ENCODE peak calls at places on chromosomes 7 and 10, in eight cellular contexts. One of them, this sample, is unnamed.

GRCh38 chr10:92505044-92505443 is 68.8 kb downstream of the IDE start:
- DNase-seq in fibroblast of mammary gland: no peak
- DNase-seq in AG09309: no peak
- DNase-seq in astrocyte of the spinal cord: no peak
- DNase-seq in prostate gland: no peak
- DNase-seq in hepatocyte: no peak
- DNase-seq in tibial artery: no peak
- DNase-seq in cardiac fibroblast: no peak
- DNase-seq in this sample: no peak

GRCh38 chr7:47539398-47540052 is 42.4 kb downstream of the TNS3 start:
- DNase-seq in tibial artery: no peak
- DNase-seq in AG09309: no peak
- DNase-seq in hepatocyte: peak; percentile 81
- DNase-seq in fibroblast of mammary gland: peak; percentile 76
- DNase-seq in astrocyte of the spinal cord: peak; percentile 49
- DNase-seq in cardiac fibroblast: no peak
- DNase-seq in prostate gland: no peak
- DNase-seq in this sample: peak; percentile 34

GRCh38 chr7:43511029-43511428 is 71.9 kb upstream of the STK17A start:
- DNase-seq in fibroblast of mammary gland: no peak
- DNase-seq in cardiac fibroblast: no peak
- DNase-seq in hepatocyte: no peak
- DNase-seq in AG09309: no peak
- DNase-seq in astrocyte of the spinal cord: no peak
- DNase-seq in tibial artery: no peak
- DNase-seq in prostate gland: no peak
- DNase-seq in this sample: no peak

GRCh38 chr7:112140600-112140999 is 65.6 kb downstream of the DOCK4 start:
- DNase-seq in hepatocyte: no peak
- DNase-seq in astrocyte of the spinal cord: no peak
- DNase-seq in cardiac fibroblast: no peak
- DNase-seq in prostate gland: no peak
- DNase-seq in AG09309: no peak
- DNase-seq in tibial artery: no peak
- DNase-seq in fibroblast of mammary gland: no peak
- DNase-seq in this sample: no peak

GRCh38 chr10:78588194-78588811 is 480.5 kb upstream of the ZMIZ1 start:
- DNase-seq in astrocyte of the spinal cord: peak; percentile 43
- DNase-seq in AG09309: peak; percentile 20
- DNase-seq in hepatocyte: peak; percentile 66
- DNase-seq in prostate gland: no peak
- DNase-seq in fibroblast of mammary gland: peak; percentile 22
- DNase-seq in tibial artery: no peak
- DNase-seq in cardiac fibroblast: peak; percentile 95
- DNase-seq in this sample: no peak

GRCh38 chr7:98203261-98203963 is 7.8 kb upstream of the BHLHA15 start:
- DNase-seq in AG09309: no peak
- DNase-seq in hepatocyte: no peak
- DNase-seq in astrocyte of the spinal cord: no peak
- DNase-seq in fibroblast of mammary gland: no peak
- DNase-seq in prostate gland: no peak
- DNase-seq in tibial artery: no peak
- DNase-seq in cardiac fibroblast: no peak
- DNase-seq in this sample: no peak

GRCh38 chr10:104299031-104299904 is 30.3 kb downstream of the GSTO2 start:
- DNase-seq in cardiac fibroblast: peak; percentile 94
- DNase-seq in astrocyte of the spinal cord: peak; percentile 83
- DNase-seq in tibial artery: no peak
- DNase-seq in hepatocyte: no peak
- DNase-seq in AG09309: peak; percentile 13
- DNase-seq in prostate gland: no peak
- DNase-seq in fibroblast of mammary gland: peak; percentile 86
- DNase-seq in this sample: no peak

GRCh38 chr10:78937388-78937787 is 131.4 kb upstream of the ZMIZ1 start:
- DNase-seq in hepatocyte: no peak
- DNase-seq in astrocyte of the spinal cord: no peak
- DNase-seq in prostate gland: no peak
- DNase-seq in AG09309: no peak
- DNase-seq in tibial artery: no peak
- DNase-seq in fibroblast of mammary gland: no peak
- DNase-seq in cardiac fibroblast: no peak
- DNase-seq in this sample: no peak

GRCh38 chr7:18866359-18867036 is 250.9 kb downstream of the TWIST1 start:
- DNase-seq in hepatocyte: peak; percentile 54
- DNase-seq in prostate gland: no peak
- DNase-seq in cardiac fibroblast: peak; percentile 100
- DNase-seq in AG09309: peak; percentile 100
- DNase-seq in astrocyte of the spinal cord: peak; percentile 98
- DNase-seq in fibroblast of mammary gland: peak; percentile 100
- DNase-seq in tibial artery: peak; percentile 92
- DNase-seq in this sample: no peak

GRCh38 chr7:36048902-36049240 is 104.2 kb upstream of the EEPD1 start:
- DNase-seq in hepatocyte: no peak
- DNase-seq in cardiac fibroblast: no peak
- DNase-seq in astrocyte of the spinal cord: no peak
- DNase-seq in prostate gland: no peak
- DNase-seq in AG09309: no peak
- DNase-seq in fibroblast of mammary gland: peak; percentile 57
- DNase-seq in tibial artery: no peak
- DNase-seq in this sample: no peak

GRCh38 chr7:45102785-45103712 is 8.4 kb downstream of the TBRG4 start:
- DNase-seq in prostate gland: no peak
- DNase-seq in AG09309: no peak
- DNase-seq in fibroblast of mammary gland: no peak
- DNase-seq in astrocyte of the spinal cord: no peak
- DNase-seq in tibial artery: peak; percentile 42
- DNase-seq in cardiac fibroblast: no peak
- DNase-seq in hepatocyte: no peak
- DNase-seq in this sample: no peak

DNA sequence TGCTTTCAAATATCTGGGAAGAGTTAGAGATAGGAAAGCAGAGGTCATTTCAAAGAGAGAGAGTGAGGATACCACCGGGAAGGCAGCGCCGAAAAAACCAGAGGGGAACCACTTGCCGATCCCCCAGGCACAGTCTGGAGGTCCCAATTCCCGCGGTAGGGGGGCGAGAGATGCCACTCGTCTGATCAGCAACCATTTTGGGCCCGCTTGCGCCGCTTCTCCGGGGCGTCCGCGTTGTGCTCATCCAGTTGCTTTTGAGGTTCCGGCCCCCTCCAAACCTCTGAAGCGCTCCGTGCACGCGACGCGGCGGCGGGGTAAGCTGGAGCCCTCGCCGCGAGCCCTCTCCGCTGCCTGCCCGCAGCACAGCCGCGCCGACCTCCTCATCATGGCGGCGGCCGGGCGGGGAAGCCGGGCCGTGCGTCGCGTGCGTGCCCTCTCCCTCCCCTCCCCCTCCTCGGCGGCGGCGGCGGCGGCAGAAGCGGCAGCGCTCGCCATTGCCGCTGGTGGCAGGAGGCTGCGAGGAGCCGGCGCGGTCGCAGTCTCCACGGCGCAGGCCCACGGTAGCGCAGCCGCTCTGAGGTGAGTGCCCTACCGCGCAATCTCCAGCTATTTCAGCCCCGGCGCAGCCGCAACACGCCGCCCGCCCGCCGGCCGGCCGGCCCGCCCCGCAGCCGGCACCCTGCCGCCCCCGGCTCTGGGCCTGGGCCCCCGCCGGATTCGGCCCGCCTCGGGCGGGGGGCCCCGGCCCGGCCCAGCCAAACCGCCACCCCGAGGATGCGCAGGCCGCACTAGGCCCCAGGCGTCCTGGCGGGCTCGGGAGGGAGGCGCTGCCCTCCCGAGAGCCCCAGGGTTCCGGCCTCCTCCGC is at the start of gene NRF1:
- DNase-seq in AG09309: peak; percentile 64
- DNase-seq in hepatocyte: peak; percentile 96
- DNase-seq in cardiac fibroblast: peak; percentile 95
- DNase-seq in prostate gland: peak; percentile 87
- DNase-seq in astrocyte of the spinal cord: peak; percentile 92
- DNase-seq in fibroblast of mammary gland: peak; percentile 79
- DNase-seq in tibial artery: peak; percentile 92
- DNase-seq in this sample: peak; percentile 91
- TF ChIP-seq CTCF in AG09309: no peak
- TF ChIP-seq CTCF in hepatocyte: peak; percentile 1
- TF ChIP-seq CTCF in cardiac fibroblast: peak; percentile 6
- TF ChIP-seq CTCF in prostate gland: peak; percentile 49
- TF ChIP-seq CTCF in astrocyte of the spinal cord: peak; percentile 10
- TF ChIP-seq CTCF in fibroblast of mammary gland: no peak
- TF ChIP-seq CTCF in tibial artery: peak; percentile 44
- TF ChIP-seq CTCF in this sample: no peak

GRCh38 chr10:16804123-16804522 is 13.1 kb downstream of the RSU1 start:
- DNase-seq in AG09309: no peak
- DNase-seq in fibroblast of mammary gland: no peak
- DNase-seq in prostate gland: no peak
- DNase-seq in astrocyte of the spinal cord: no peak
- DNase-seq in tibial artery: no peak
- DNase-seq in hepatocyte: no peak
- DNase-seq in cardiac fibroblast: no peak
- DNase-seq in this sample: no peak
- H3K4me3 ChIP-seq in AG09309: no peak overlapping the region
- H3K4me3 ChIP-seq in fibroblast of mammary gland: no peak overlapping the region
- H3K4me3 ChIP-seq in prostate gland: no peak overlapping the region
- H3K4me3 ChIP-seq in astrocyte of the spinal cord: no peak overlapping the region
- H3K4me3 ChIP-seq in tibial artery: no peak overlapping the region
- H3K4me3 ChIP-seq in hepatocyte: no peak overlapping the region
- H3K4me3 ChIP-seq in cardiac fibroblast: no peak overlapping the region
- H3K4me3 ChIP-seq in this sample: no peak overlapping the region

GRCh38 chr7:42348627-42349026 is 111.6 kb upstream of the GLI3 start:
- DNase-seq in prostate gland: no peak
- DNase-seq in tibial artery: no peak
- DNase-seq in hepatocyte: no peak
- DNase-seq in cardiac fibroblast: no peak
- DNase-seq in AG09309: peak; percentile 23
- DNase-seq in astrocyte of the spinal cord: no peak
- DNase-seq in fibroblast of mammary gland: peak; percentile 19
- DNase-seq in this sample: no peak

GRCh38 chr7:42347616-42348015 is 110.6 kb upstream of the GLI3 start:
- DNase-seq in tibial artery: no peak
- DNase-seq in hepatocyte: no peak
- DNase-seq in astrocyte of the spinal cord: no peak
- DNase-seq in AG09309: no peak
- DNase-seq in fibroblast of mammary gland: no peak
- DNase-seq in prostate gland: no peak
- DNase-seq in cardiac fibroblast: no peak
- DNase-seq in this sample: no peak

GRCh38 chr7:42348071-42348470 is 111.1 kb upstream of the GLI3 start:
- DNase-seq in AG09309: no peak
- DNase-seq in fibroblast of mammary gland: no peak
- DNase-seq in hepatocyte: no peak
- DNase-seq in prostate gland: no peak
- DNase-seq in tibial artery: no peak
- DNase-seq in astrocyte of the spinal cord: no peak
- DNase-seq in cardiac fibroblast: no peak
- DNase-seq in this sample: no peak

GRCh38 chr7:42344168-42344755 is 107.3 kb upstream of the GLI3 start:
- DNase-seq in fibroblast of mammary gland: no peak
- DNase-seq in hepatocyte: no peak
- DNase-seq in astrocyte of the spinal cord: no peak
- DNase-seq in AG09309: no peak
- DNase-seq in cardiac fibroblast: no peak
- DNase-seq in tibial artery: no peak
- DNase-seq in prostate gland: no peak
- DNase-seq in this sample: no peak

DNA sequence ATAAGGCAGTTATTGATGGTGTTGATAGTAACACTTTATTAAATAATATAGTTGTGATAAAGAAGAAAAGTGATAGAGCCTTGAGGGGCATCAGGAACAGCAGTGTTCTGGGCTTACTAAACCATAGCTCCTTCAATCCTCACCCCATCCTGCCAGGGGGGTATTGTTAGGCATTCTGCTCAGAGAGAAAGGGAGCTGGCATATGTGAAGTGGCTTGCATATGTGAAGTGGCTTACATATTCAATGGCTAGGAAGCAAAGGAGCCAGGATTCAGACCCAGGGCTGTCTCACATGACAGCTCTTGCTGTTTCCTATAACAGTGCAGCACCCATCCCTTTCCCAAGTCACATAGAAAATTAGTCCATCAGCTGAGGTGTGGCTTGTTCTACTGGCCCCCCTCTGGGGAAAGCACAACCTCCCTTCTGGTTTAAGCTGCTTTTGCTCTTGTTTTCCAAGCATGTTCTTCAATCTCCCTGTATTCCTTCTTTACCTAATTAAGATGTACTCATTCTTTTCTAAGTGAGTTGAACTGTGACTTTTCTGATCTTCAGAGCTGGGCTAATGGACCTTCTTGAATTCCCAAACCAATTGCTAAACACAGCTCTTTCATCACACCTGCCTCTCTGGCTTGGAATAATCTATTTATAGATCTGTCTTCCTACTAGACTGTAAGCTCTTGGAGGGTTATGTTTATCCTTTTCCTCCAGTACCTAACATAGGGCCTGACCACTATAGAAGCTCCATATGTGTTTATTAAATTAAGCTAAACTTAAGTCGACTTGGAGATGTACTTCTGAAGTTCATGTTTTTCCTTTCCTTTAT is 108.7 kb upstream of the GLI3 start:
- DNase-seq in fibroblast of mammary gland: peak; percentile 8
- DNase-seq in cardiac fibroblast: no peak
- DNase-seq in AG09309: no peak
- DNase-seq in prostate gland: no peak
- DNase-seq in astrocyte of the spinal cord: no peak
- DNase-seq in hepatocyte: no peak
- DNase-seq in tibial artery: no peak
- DNase-seq in this sample: no peak
- TF ChIP-seq CTCF in fibroblast of mammary gland: no peak
- TF ChIP-seq CTCF in cardiac fibroblast: no peak
- TF ChIP-seq CTCF in AG09309: no peak
- TF ChIP-seq CTCF in prostate gland: no peak
- TF ChIP-seq CTCF in astrocyte of the spinal cord: no peak
- TF ChIP-seq CTCF in hepatocyte: no peak
- TF ChIP-seq CTCF in tibial artery: no peak
- TF ChIP-seq CTCF in this sample: no peak

GRCh38 chr10:23910296-23910695 is 298.6 kb upstream of the KIAA1217 start:
- DNase-seq in cardiac fibroblast: no peak
- DNase-seq in tibial artery: no peak
- DNase-seq in prostate gland: no peak
- DNase-seq in astrocyte of the spinal cord: no peak
- DNase-seq in hepatocyte: no peak
- DNase-seq in fibroblast of mammary gland: no peak
- DNase-seq in AG09309: no peak
- DNase-seq in this sample: no peak

GRCh38 chr10:23918090-23918704 is 290.7 kb upstream of the KIAA1217 start:
- DNase-seq in tibial artery: no peak
- DNase-seq in astrocyte of the spinal cord: no peak
- DNase-seq in prostate gland: no peak
- DNase-seq in hepatocyte: no peak
- DNase-seq in cardiac fibroblast: no peak
- DNase-seq in fibroblast of mammary gland: no peak
- DNase-seq in AG09309: no peak
- DNase-seq in this sample: no peak

GRCh38 chr10:23917251-23917908 is 291.6 kb upstream of the KIAA1217 start:
- DNase-seq in cardiac fibroblast: no peak
- DNase-seq in astrocyte of the spinal cord: no peak
- DNase-seq in AG09309: no peak
- DNase-seq in tibial artery: no peak
- DNase-seq in fibroblast of mammary gland: no peak
- DNase-seq in hepatocyte: no peak
- DNase-seq in prostate gland: no peak
- DNase-seq in this sample: no peak

GRCh38 chr10:23914641-23915040 is 294.3 kb upstream of the KIAA1217 start:
- DNase-seq in hepatocyte: no peak
- DNase-seq in fibroblast of mammary gland: no peak
- DNase-seq in cardiac fibroblast: no peak
- DNase-seq in astrocyte of the spinal cord: no peak
- DNase-seq in prostate gland: no peak
- DNase-seq in AG09309: no peak
- DNase-seq in tibial artery: no peak
- DNase-seq in this sample: no peak

GRCh38 chr10:23912884-23913401 is 296.0 kb upstream of the KIAA1217 start:
- DNase-seq in tibial artery: no peak
- DNase-seq in hepatocyte: no peak
- DNase-seq in AG09309: no peak
- DNase-seq in fibroblast of mammary gland: no peak
- DNase-seq in cardiac fibroblast: no peak
- DNase-seq in astrocyte of the spinal cord: no peak
- DNase-seq in prostate gland: no peak
- DNase-seq in this sample: no peak
- H3K4me3 ChIP-seq in tibial artery: no peak overlapping the region
- H3K4me3 ChIP-seq in hepatocyte: no peak overlapping the region
- H3K4me3 ChIP-seq in AG09309: no peak overlapping the region
- H3K4me3 ChIP-seq in fibroblast of mammary gland: no peak overlapping the region
- H3K4me3 ChIP-seq in cardiac fibroblast: no peak overlapping the region
- H3K4me3 ChIP-seq in astrocyte of the spinal cord: no peak overlapping the region
- H3K4me3 ChIP-seq in prostate gland: no peak overlapping the region
- H3K4me3 ChIP-seq in this sample: no peak overlapping the region

This sample was measured in left lung.